ENCODE peak calls at places on chromosome 13, in eight cellular contexts. One of them, this sample, is unnamed. For H3K9me3 and H3K36me3, the result is how much of the 10 kb centered on the place peaks cover.

GRCh38 chr13:78780708-78781107 is 121.8 kb upstream of the OBI1 start:
- DNase-seq in neuronal stem cell: no peak
- DNase-seq in heart right ventricle: no peak
- DNase-seq in endodermal cell: no peak
- DNase-seq in uterus: no peak
- DNase-seq in thyroid gland: no peak
- DNase-seq in upper lobe of right lung: no peak
- DNase-seq in tibial artery: no peak
- DNase-seq in this sample: no peak

GRCh38 chr13:20426766-20427448 is 98.8 kb downstream of the CRYL1 start:
- DNase-seq in neuronal stem cell: no peak
- DNase-seq in heart right ventricle: no peak
- DNase-seq in endodermal cell: no peak
- DNase-seq in uterus: no peak
- DNase-seq in thyroid gland: no peak
- DNase-seq in upper lobe of right lung: no peak
- DNase-seq in tibial artery: no peak
- DNase-seq in this sample: peak

GRCh38 chr13:109333893-109334651 is 452.3 kb downstream of the IRS2 start:
- DNase-seq in neuronal stem cell: no peak
- DNase-seq in heart right ventricle: peak
- DNase-seq in endodermal cell: no peak
- DNase-seq in uterus: no peak
- DNase-seq in thyroid gland: no peak
- DNase-seq in upper lobe of right lung: no peak
- DNase-seq in tibial artery: no peak
- DNase-seq in this sample: no peak

GRCh38 chr13:93227280-93227905 is 786 bp downstream of the GPC6 start:
- DNase-seq in neuronal stem cell: peak
- DNase-seq in heart right ventricle: no peak
- DNase-seq in endodermal cell: peak
- DNase-seq in uterus: no peak
- DNase-seq in thyroid gland: no peak
- DNase-seq in upper lobe of right lung: no peak
- DNase-seq in tibial artery: peak
- DNase-seq in this sample: peak

GRCh38 chr13:51995677-51996551 is 15.3 kb downstream of the ATP7B start:
- DNase-seq in neuronal stem cell: no peak
- DNase-seq in heart right ventricle: peak
- DNase-seq in endodermal cell: peak
- DNase-seq in uterus: no peak
- DNase-seq in thyroid gland: peak
- DNase-seq in upper lobe of right lung: no peak
- DNase-seq in tibial artery: no peak
- DNase-seq in this sample: peak

GRCh38 chr13:48110930-48111721 is 16.2 kb upstream of the MED4 start:
- DNase-seq in neuronal stem cell: no peak
- DNase-seq in heart right ventricle: peak
- DNase-seq in endodermal cell: no peak
- DNase-seq in uterus: no peak
- DNase-seq in thyroid gland: no peak
- DNase-seq in upper lobe of right lung: no peak
- DNase-seq in tibial artery: no peak
- DNase-seq in this sample: no peak

GRCh38 chr13:65913173-65913572 is 1317.0 kb downstream of the PCDH9 start:
- DNase-seq in neuronal stem cell: no peak
- DNase-seq in heart right ventricle: no peak
- DNase-seq in endodermal cell: no peak
- DNase-seq in uterus: no peak
- DNase-seq in thyroid gland: no peak
- DNase-seq in upper lobe of right lung: no peak
- DNase-seq in tibial artery: no peak
- DNase-seq in this sample: peak

GRCh38 chr13:41428155-41428554 is 29.2 kb upstream of the RGCC start:
- DNase-seq in neuronal stem cell: peak
- DNase-seq in heart right ventricle: peak
- DNase-seq in endodermal cell: peak
- DNase-seq in uterus: no peak
- DNase-seq in thyroid gland: no peak
- DNase-seq in upper lobe of right lung: no peak
- DNase-seq in tibial artery: no peak
- DNase-seq in this sample: no peak

GRCh38 chr13:51130348-51130747 is 19.3 kb upstream of the C13orf42 start:
- DNase-seq in neuronal stem cell: no peak
- DNase-seq in heart right ventricle: no peak
- DNase-seq in endodermal cell: no peak
- DNase-seq in uterus: no peak
- DNase-seq in thyroid gland: no peak
- DNase-seq in upper lobe of right lung: no peak
- DNase-seq in tibial artery: no peak
- DNase-seq in this sample: no peak

GRCh38 chr13:39364797-39365468 is 238.1 kb downstream of the LHFPL6 start:
- DNase-seq in neuronal stem cell: no peak
- DNase-seq in heart right ventricle: no peak
- DNase-seq in endodermal cell: no peak
- DNase-seq in uterus: no peak
- DNase-seq in thyroid gland: peak
- DNase-seq in upper lobe of right lung: no peak
- DNase-seq in tibial artery: no peak
- DNase-seq in this sample: no peak

GRCh38 chr13:45289936-45290563 is 50.9 kb downstream of the TPT1 start:
- DNase-seq in neuronal stem cell: no peak
- DNase-seq in heart right ventricle: no peak
- DNase-seq in endodermal cell: peak
- DNase-seq in uterus: no peak
- DNase-seq in thyroid gland: no peak
- DNase-seq in upper lobe of right lung: no peak
- DNase-seq in tibial artery: no peak
- DNase-seq in this sample: no peak

GRCh38 chr13:98507060-98507797 is 69.7 kb downstream of the STK24 start:
- DNase-seq in neuronal stem cell: no peak
- DNase-seq in heart right ventricle: peak
- DNase-seq in endodermal cell: peak
- DNase-seq in uterus: peak
- DNase-seq in thyroid gland: peak
- DNase-seq in upper lobe of right lung: peak
- DNase-seq in tibial artery: no peak
- DNase-seq in this sample: peak

GRCh38 chr13:32234914-32235313 is 80.2 kb downstream of the ZAR1L start:
- DNase-seq in neuronal stem cell: no peak
- DNase-seq in heart right ventricle: no peak
- DNase-seq in endodermal cell: no peak
- DNase-seq in uterus: no peak
- DNase-seq in thyroid gland: no peak
- DNase-seq in upper lobe of right lung: no peak
- DNase-seq in tibial artery: no peak
- DNase-seq in this sample: peak

GRCh38 chr13:57787058-57787791 is 155.7 kb downstream of the PCDH17 start:
- DNase-seq in neuronal stem cell: no peak
- DNase-seq in heart right ventricle: no peak
- DNase-seq in endodermal cell: peak
- DNase-seq in uterus: no peak
- DNase-seq in thyroid gland: no peak
- DNase-seq in upper lobe of right lung: no peak
- DNase-seq in tibial artery: no peak
- DNase-seq in this sample: no peak

GRCh38 chr13:110136660-110137585 is 170.0 kb downstream of the COL4A1 start:
- DNase-seq in neuronal stem cell: no peak
- DNase-seq in heart right ventricle: no peak
- DNase-seq in endodermal cell: peak
- DNase-seq in uterus: no peak
- DNase-seq in thyroid gland: no peak
- DNase-seq in upper lobe of right lung: no peak
- DNase-seq in tibial artery: no peak
- DNase-seq in this sample: no peak

GRCh38 chr13:34655554-34655953 is 286.5 kb upstream of the NBEA start:
- DNase-seq in neuronal stem cell: no peak
- DNase-seq in heart right ventricle: no peak
- DNase-seq in endodermal cell: no peak
- DNase-seq in uterus: no peak
- DNase-seq in thyroid gland: no peak
- DNase-seq in upper lobe of right lung: no peak
- DNase-seq in tibial artery: no peak
- DNase-seq in this sample: no peak

GRCh38 chr13:49563513-49563912 is 21.8 kb downstream of the RCBTB1 start:
- DNase-seq in neuronal stem cell: no peak
- DNase-seq in heart right ventricle: no peak
- DNase-seq in endodermal cell: no peak
- DNase-seq in uterus: no peak
- DNase-seq in thyroid gland: no peak
- DNase-seq in upper lobe of right lung: no peak
- DNase-seq in tibial artery: no peak
- DNase-seq in this sample: no peak

GRCh38 chr13:106536244-106537034 is 977 bp upstream of the EFNB2 start:
- DNase-seq in neuronal stem cell: peak
- DNase-seq in heart right ventricle: peak
- DNase-seq in endodermal cell: peak
- DNase-seq in uterus: peak
- DNase-seq in thyroid gland: peak
- DNase-seq in upper lobe of right lung: peak
- DNase-seq in tibial artery: peak
- DNase-seq in this sample: peak

GRCh38 chr13:95842898-95843297 is 166.0 kb downstream of the DNAJC3 start:
- DNase-seq in neuronal stem cell: no peak
- DNase-seq in heart right ventricle: no peak
- DNase-seq in endodermal cell: no peak
- DNase-seq in uterus: no peak
- DNase-seq in thyroid gland: no peak
- DNase-seq in upper lobe of right lung: no peak
- DNase-seq in tibial artery: no peak
- DNase-seq in this sample: no peak
- H3K4me3 ChIP-seq in neuronal stem cell: no peak
- H3K4me3 ChIP-seq in heart right ventricle: no peak
- H3K4me3 ChIP-seq in endodermal cell: no peak
- H3K4me3 ChIP-seq in uterus: no peak
- H3K4me3 ChIP-seq in thyroid gland: no peak
- H3K4me3 ChIP-seq in upper lobe of right lung: no peak
- H3K4me3 ChIP-seq in tibial artery: no peak
- H3K4me3 ChIP-seq in this sample: no peak

GRCh38 chr13:27794921-27795717 is 2.8 kb downstream of the GSX1 start:
- DNase-seq in neuronal stem cell: no peak
- DNase-seq in heart right ventricle: no peak
- DNase-seq in endodermal cell: peak
- DNase-seq in uterus: no peak
- DNase-seq in thyroid gland: no peak
- DNase-seq in upper lobe of right lung: no peak
- DNase-seq in tibial artery: peak
- DNase-seq in this sample: no peak

GRCh38 chr13:27794075-27794691 is 1.9 kb downstream of the GSX1 start:
- DNase-seq in neuronal stem cell: no peak
- DNase-seq in heart right ventricle: no peak
- DNase-seq in endodermal cell: peak
- DNase-seq in uterus: no peak
- DNase-seq in thyroid gland: no peak
- DNase-seq in upper lobe of right lung: no peak
- DNase-seq in tibial artery: no peak
- DNase-seq in this sample: peak

GRCh38 chr13:27796544-27797227 is 4.4 kb downstream of the GSX1 start:
- DNase-seq in neuronal stem cell: no peak
- DNase-seq in heart right ventricle: no peak
- DNase-seq in endodermal cell: no peak
- DNase-seq in uterus: no peak
- DNase-seq in thyroid gland: no peak
- DNase-seq in upper lobe of right lung: no peak
- DNase-seq in tibial artery: peak
- DNase-seq in this sample: no peak

GRCh38 chr13:27797228-27797624 is 4.9 kb downstream of the GSX1 start:
- DNase-seq in neuronal stem cell: peak
- DNase-seq in heart right ventricle: no peak
- DNase-seq in endodermal cell: peak
- DNase-seq in uterus: no peak
- DNase-seq in thyroid gland: no peak
- DNase-seq in upper lobe of right lung: no peak
- DNase-seq in tibial artery: no peak
- DNase-seq in this sample: peak

GRCh38 chr13:27795718-27796019 is 3.4 kb downstream of the GSX1 start:
- DNase-seq in neuronal stem cell: no peak
- DNase-seq in heart right ventricle: no peak
- DNase-seq in endodermal cell: no peak
- DNase-seq in uterus: no peak
- DNase-seq in thyroid gland: no peak
- DNase-seq in upper lobe of right lung: no peak
- DNase-seq in tibial artery: peak
- DNase-seq in this sample: no peak
- H3K9me3 ChIP-seq in neuronal stem cell: under half
- H3K9me3 ChIP-seq in heart right ventricle: under half
- H3K9me3 ChIP-seq in endodermal cell: under half
- H3K9me3 ChIP-seq in uterus: under half
- H3K9me3 ChIP-seq in thyroid gland: under half
- H3K9me3 ChIP-seq in upper lobe of right lung: under half
- H3K9me3 ChIP-seq in tibial artery: under half
- H3K9me3 ChIP-seq in this sample: under half

DNA sequence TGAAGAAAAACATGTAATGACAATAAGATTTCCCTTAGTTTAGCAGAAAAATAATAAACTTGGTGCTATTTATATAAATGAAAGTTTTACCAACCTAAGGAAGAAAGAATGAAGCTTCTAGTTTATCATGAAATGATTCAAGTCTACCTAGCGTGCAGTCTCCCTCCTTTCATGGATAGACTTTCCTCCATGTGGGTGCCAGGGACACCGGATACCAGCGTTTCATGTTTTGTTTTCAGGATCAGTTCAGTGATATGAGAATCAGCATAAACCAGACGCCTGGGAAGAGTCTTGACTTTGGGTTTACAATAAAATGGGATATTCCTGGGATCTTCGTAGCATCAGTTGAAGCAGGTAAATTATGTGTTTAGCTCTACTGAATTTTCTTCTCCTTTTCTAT is 196.7 kb downstream of the LMO7 start:
- DNase-seq in neuronal stem cell: no peak
- DNase-seq in heart right ventricle: no peak
- DNase-seq in endodermal cell: no peak
- DNase-seq in uterus: no peak
- DNase-seq in thyroid gland: no peak
- DNase-seq in upper lobe of right lung: no peak
- DNase-seq in tibial artery: no peak
- DNase-seq in this sample: no peak
- H3K36me3 ChIP-seq in neuronal stem cell: under half
- H3K36me3 ChIP-seq in heart right ventricle: under half
- H3K36me3 ChIP-seq in endodermal cell: under half
- H3K36me3 ChIP-seq in uterus: under half
- H3K36me3 ChIP-seq in thyroid gland: under half
- H3K36me3 ChIP-seq in upper lobe of right lung: under half
- H3K36me3 ChIP-seq in tibial artery: under half
- H3K36me3 ChIP-seq in this sample: half or more

DNA sequence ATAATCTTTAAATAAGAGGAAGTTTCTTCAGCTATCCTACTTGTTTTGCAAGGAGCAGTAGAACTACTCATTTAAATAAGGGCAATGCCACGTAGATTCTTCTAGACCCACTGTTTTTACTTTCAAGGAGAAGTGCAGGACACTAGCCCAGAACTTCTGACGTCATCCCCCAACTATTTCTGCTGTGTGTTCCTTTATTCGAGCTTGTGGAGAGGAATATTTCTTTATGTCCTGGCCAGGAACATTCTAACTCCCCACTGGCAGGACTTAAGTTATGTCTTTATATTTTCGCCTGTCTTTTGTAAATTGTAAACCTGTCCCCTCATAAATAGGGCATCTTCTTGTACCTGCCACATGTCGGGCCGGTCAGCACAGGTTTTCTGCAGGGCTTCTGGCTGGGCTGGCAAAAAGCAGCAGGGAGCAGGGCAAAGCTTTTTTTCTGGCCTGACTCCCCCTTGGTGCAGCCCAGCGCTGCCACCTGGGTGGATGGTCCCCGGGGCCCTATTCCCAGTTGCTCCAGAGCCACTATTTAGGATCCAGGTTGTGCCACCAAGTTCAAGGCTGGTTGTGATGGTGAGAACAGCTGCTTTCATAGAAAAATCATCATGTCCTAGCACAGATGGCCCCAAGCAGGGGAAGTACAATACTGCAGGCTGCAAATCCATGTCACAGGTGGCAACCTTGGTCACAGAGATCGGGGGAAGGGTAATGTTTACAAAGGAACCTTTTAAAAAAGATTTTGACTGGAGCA is 1.8 kb downstream of the MBNL2 start:
- DNase-seq in neuronal stem cell: peak
- DNase-seq in heart right ventricle: peak
- DNase-seq in endodermal cell: peak
- DNase-seq in uterus: peak
- DNase-seq in thyroid gland: peak
- DNase-seq in upper lobe of right lung: no peak
- DNase-seq in tibial artery: peak
- DNase-seq in this sample: peak
- H3K4me3 ChIP-seq in neuronal stem cell: peak
- H3K4me3 ChIP-seq in heart right ventricle: peak
- H3K4me3 ChIP-seq in endodermal cell: peak
- H3K4me3 ChIP-seq in uterus: peak
- H3K4me3 ChIP-seq in thyroid gland: peak
- H3K4me3 ChIP-seq in upper lobe of right lung: peak
- H3K4me3 ChIP-seq in tibial artery: peak
- H3K4me3 ChIP-seq in this sample: peak

This sample was measured in MG63.